ENCODE peak calls at places on chromosomes 16 and 17, in ten cellular contexts. T, B, K, R, Z, G, D, W, N and H are unnamed samples.

GRCh38 chr16:3285131-3285530 is 1.8 kb downstream of the ZNF263 start:
- DNase-seq in N (no peak), W (no peak), Z (no peak), T (no peak), G (no peak), D (no peak), B (no peak), R (no peak), K (no peak), H (no peak)

GRCh38 chr16:46899443-46900143 is 15.4 kb downstream of the GPT2 start:
- DNase-seq in G (no peak), Z (no peak), N (no peak), W (no peak), T (peak; percentile 45), K (no peak), B (no peak), D (no peak), R (peak; percentile 19), H (no peak)

GRCh38 chr17:81250286-81251090 is 11.4 kb downstream of the NDUFAF8 start:
- DNase-seq in T (no peak), D (no peak), N (no peak), K (no peak), G (no peak), B (no peak), R (no peak), W (no peak), Z (no peak), H (no peak)

GRCh38 chr17:17774009-17774881 is 62.5 kb downstream of the SREBF1 start:
- DNase-seq in R (no peak), Z (no peak), B (no peak), N (peak; percentile 34), K (no peak), G (no peak), D (no peak), T (peak; percentile 30), W (no peak), H (no peak)

GRCh38 chr17:55648086-55648485 is 74.6 kb downstream of the TMEM100 start:
- DNase-seq in R (no peak), D (no peak), B (no peak), N (no peak), W (no peak), Z (no peak), K (no peak), G (no peak), T (peak; percentile 21), H (no peak)

GRCh38 chr16:84718-85452 is 6.9 kb downstream of the MPG start:
- DNase-seq in D (peak; percentile 64), G (no peak), K (peak; percentile 94), R (peak; percentile 85), T (peak; percentile 93), W (peak; percentile 69), N (peak; percentile 55), Z (peak; percentile 69), B (no peak), H (peak; percentile 63)

GRCh38 chr17:42133461-42134041 is 10.9 kb downstream of the HSPB9 start:
- DNase-seq in T (no peak), R (no peak), N (no peak), G (no peak), W (peak; percentile 81), Z (no peak), B (no peak), D (no peak), K (no peak), H (peak; percentile 38)

GRCh38 chr17:1725642-1726511 is 1.4 kb downstream of the WDR81 start:
- DNase-seq in G (peak; percentile 58), D (peak; percentile 18), N (no peak), Z (no peak), R (no peak), T (no peak), B (no peak), W (no peak), K (no peak), H (no peak)

GRCh38 chr17:77088455-77089117 is 52.2 kb upstream of the SEC14L1 start:
- DNase-seq in N (peak; percentile 91), B (peak; percentile 98), G (peak; percentile 99), K (peak; percentile 96), D (peak; percentile 92), Z (peak; percentile 95), R (peak; percentile 96), W (peak; percentile 98), T (peak; percentile 98), H (peak; percentile 84)

GRCh38 chr16:82668094-82668493 is 41.3 kb downstream of the CDH13 start:
- DNase-seq in G (no peak), B (no peak), D (no peak), R (no peak), K (no peak), Z (no peak), W (no peak), T (no peak), N (no peak), H (no peak)

GRCh38 chr16:82667437-82667836 is 40.7 kb downstream of the CDH13 start:
- DNase-seq in D (no peak), K (no peak), Z (no peak), R (no peak), W (no peak), N (no peak), T (no peak), B (no peak), G (no peak), H (no peak)

GRCh38 chr16:82675300-82675699 is 48.5 kb downstream of the CDH13 start:
- DNase-seq in Z (no peak), W (no peak), G (no peak), D (no peak), R (peak; percentile 12), N (no peak), T (no peak), B (no peak), K (peak; percentile 67), H (no peak)

GRCh38 chr16:82672676-82673075 is 45.9 kb downstream of the CDH13 start:
- DNase-seq in R (peak; percentile 23), T (no peak), Z (no peak), G (no peak), N (no peak), W (no peak), K (peak; percentile 25), D (no peak), B (no peak), H (no peak)

DNA sequence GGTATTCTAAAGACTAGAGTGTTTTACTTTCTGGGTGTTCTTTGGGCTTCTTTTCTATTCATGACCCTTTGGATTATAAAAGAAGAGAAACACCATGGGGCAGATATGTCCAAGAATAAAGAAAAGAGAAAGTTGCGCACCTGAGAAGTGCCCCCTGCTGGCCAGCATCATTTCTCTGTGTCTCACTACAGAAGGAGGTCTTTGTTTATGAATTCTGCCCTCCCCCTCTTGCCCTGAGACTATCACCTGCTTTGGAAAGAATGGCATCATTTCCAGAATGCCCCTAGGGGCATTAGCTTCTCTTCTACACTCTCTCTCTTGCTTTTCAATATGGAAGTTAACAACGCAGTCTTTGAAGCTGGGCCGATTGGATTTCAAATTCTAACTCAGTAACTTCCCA is 45.0 kb downstream of the CDH13 start:
- DNase-seq in K (no peak), G (no peak), T (no peak), W (peak; percentile 45), R (no peak), Z (no peak), B (no peak), N (no peak), D (no peak), H (no peak)
- TF ChIP-seq CTCF in K (peak; percentile 28), G (peak; percentile 77), T (peak; percentile 48), W (peak; percentile 52), R (peak; percentile 61), Z (peak; percentile 40), B (peak; percentile 68), N (peak; percentile 32), D (no peak), H (no peak)

GRCh38 chr17:57654040-57654775 is 90.9 kb downstream of the CCDC182 start:
- DNase-seq in N (no peak), G (no peak), R (no peak), K (no peak), D (no peak), B (no peak), W (no peak), T (no peak), Z (no peak), H (no peak)
- TF ChIP-seq CTCF in N (no peak), G (no peak), R (no peak), K (no peak), D (no peak), B (no peak), W (no peak), T (no peak), Z (no peak), H (no peak)

DNA sequence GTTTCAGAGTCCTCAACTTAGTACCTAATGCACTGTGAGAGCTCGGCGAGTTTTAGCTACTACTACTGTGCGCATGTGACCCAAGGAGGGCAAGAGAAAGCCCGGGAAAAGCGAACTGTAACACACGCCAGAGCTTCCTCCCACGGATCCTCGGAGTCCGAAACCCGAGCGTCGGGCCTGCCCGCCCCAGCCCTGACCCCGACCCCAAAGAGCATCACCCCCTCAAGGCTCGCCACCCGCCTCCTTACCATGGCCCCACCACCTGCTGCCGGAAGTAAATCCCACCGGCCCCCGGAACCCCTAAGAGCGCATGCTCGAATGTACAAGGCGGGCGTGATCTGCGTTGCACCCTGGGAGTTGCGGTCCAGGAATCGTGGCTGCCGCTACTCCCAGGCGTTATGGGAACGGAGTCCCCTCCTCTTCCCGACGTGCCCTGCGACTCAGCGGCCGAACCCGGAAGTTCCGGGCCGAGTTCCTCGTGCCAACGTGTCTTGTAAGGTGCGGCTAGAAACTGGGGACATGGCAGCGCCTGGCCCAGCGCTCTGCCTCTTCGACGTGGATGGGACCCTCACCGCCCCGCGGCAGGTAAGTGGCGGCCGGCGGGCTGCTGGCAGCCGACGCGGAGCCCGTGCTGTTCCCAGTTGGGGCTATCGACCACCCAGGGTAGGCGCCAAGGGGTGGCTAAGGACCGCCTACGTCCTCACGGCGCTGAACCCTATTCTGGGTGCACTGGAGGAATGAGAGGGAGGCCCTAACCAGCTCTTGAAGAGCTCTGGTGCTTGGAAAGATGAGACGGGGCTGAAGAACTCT is at the start of the genes PMM2 and TMEM186:
- DNase-seq in K (peak; percentile 91), Z (peak; percentile 98), D (peak; percentile 94), G (peak; percentile 98), R (peak; percentile 95), T (peak; percentile 97), N (peak; percentile 96), B (peak; percentile 97), W (peak; percentile 98), H (peak; percentile 91)
- TF ChIP-seq CTCF in K (no peak), Z (no peak), D (no peak), G (no peak), R (no peak), T (no peak), N (no peak), B (no peak), W (no peak), H (no peak)

DNA sequence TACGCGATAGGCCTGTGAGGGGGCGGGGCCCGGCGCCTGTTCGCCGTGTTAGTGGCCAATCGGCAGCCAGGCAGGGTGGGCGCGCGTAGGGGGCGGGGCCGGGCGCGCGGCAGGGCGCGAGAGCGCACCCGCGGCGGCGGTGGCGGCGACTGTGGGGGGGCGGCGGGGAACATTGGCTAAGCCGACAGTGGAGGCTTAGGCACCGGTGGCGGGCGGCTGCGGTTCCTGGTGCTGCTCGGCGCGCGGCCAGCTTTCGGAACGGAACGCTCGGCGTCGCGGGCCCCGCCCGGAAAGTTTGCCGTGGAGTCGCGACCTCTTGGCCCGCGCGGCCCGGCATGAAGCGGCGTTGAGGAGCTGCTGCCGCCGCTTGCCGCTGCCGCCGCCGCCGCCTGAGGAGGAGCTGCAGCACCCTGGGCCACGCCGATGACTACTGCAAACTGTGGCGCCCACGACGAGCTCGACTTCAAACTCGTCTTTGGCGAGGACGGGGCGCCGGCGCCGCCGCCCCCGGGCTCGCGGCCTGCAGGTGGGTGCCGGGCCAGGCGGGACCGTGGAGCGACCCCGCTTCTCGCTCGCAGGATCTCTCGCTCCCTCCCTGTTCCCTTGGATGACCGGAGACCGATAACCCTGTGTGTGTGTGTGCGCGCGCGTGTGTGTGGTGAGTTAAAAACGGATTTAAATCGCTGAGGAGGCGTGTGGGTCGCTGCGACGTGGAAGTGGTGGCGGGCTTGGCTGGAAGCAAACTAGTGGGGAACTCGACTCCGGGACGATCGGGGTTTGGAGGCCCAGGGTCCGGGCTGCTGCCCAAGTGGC is at the start of gene NFATC3:
- DNase-seq in D (peak; percentile 99), Z (peak; percentile 99), G (peak; percentile 100), W (peak; percentile 99), K (peak; percentile 42), R (peak; percentile 96), T (peak; percentile 98), N (peak; percentile 99), B (peak; percentile 37), H (peak; percentile 96)
- TF ChIP-seq CTCF in D (no peak), Z (no peak), G (peak; percentile 11), W (no peak), K (no peak), R (no peak), T (no peak), N (no peak), B (peak; percentile 8), H (no peak)